ENCODE peak calls at places on chromosomes 12 and 14, in six cellular contexts. O is coronary artery, F is left lung, J is cardiac fibroblast, E is ovary, D is colonic mucosa. C is an unnamed sample.

GRCh38 chr12:89333564-89334252 is 18.6 kb downstream of the DUSP6 start:
- DNase-seq in O (no peak), J (no peak), E (no peak), F (no peak), D (peak), C (no peak)

GRCh38 chr14:64200170-64200569 is 94.0 kb downstream of the ESR2 start:
- DNase-seq in E (peak), J (peak), F (no peak), D (no peak), O (no peak), C (no peak)

GRCh38 chr12:84605988-84606387 is 306.6 kb downstream of the SLC6A15 start:
- DNase-seq in D (no peak), E (no peak), J (no peak), O (no peak), F (no peak), C (no peak)

GRCh38 chr14:96102071-96102856 is 63.1 kb downstream of the C14orf132 start:
- DNase-seq in D (no peak), E (no peak), O (no peak), J (peak), F (no peak), C (no peak)

GRCh38 chr12:20040844-20041243 is 327.5 kb upstream of the PDE3A start:
- DNase-seq in J (peak), D (no peak), E (no peak), F (no peak), O (no peak), C (no peak)

GRCh38 chr12:81573228-81573627 is 185.9 kb downstream of the PPFIA2 start:
- DNase-seq in J (peak), O (no peak), D (no peak), F (no peak), E (no peak), C (no peak)

GRCh38 chr12:110934093-110934852 is 13.9 kb upstream of the MYL2 start:
- DNase-seq in O (peak), F (no peak), J (no peak), E (no peak), D (no peak), C (peak)

GRCh38 chr12:41452838-41453237 is 264.7 kb downstream of the PDZRN4 start:
- DNase-seq in J (no peak), E (no peak), D (no peak), F (no peak), O (no peak), C (no peak)

GRCh38 chr12:50542448-50542847 is 37.7 kb downstream of the DIP2B start:
- DNase-seq in O (no peak), F (no peak), E (no peak), D (no peak), J (no peak), C (peak)

GRCh38 chr12:77133566-77133965 is 68.2 kb upstream of the E2F7 start:
- DNase-seq in F (no peak), O (no peak), E (peak), J (peak), D (peak), C (peak)

GRCh38 chr12:54958048-54958658 is 26.4 kb downstream of the TESPA1 start:
- DNase-seq in O (no peak), J (peak), F (no peak), D (peak), E (no peak), C (peak)

GRCh38 chr14:90756755-90757345 is 59.4 kb downstream of the TTC7B start:
- DNase-seq in D (no peak), O (no peak), E (no peak), J (no peak), F (no peak), C (no peak)

GRCh38 chr12:49055978-49056754 is 4.4 kb downstream of the KMT2D start:
- DNase-seq in O (peak), D (peak), F (no peak), E (no peak), J (peak), C (peak)

GRCh38 chr14:49969961-49970360 is 77.1 kb downstream of the ARF6 start:
- DNase-seq in O (no peak), D (no peak), F (no peak), E (no peak), J (no peak), C (no peak)

GRCh38 chr12:90484130-90484529 is 470.8 kb downstream of the CCER1 start:
- DNase-seq in F (no peak), E (no peak), O (no peak), J (peak), D (no peak), C (no peak)

GRCh38 chr14:104774453-104775072 is 21.0 kb downstream of the AKT1 start:
- DNase-seq in J (no peak), F (peak), D (no peak), O (no peak), E (no peak), C (no peak)

GRCh38 chr12:103268831-103269514 is 226.8 kb downstream of the C12orf42 start:
- DNase-seq in F (no peak), E (no peak), O (no peak), J (no peak), D (no peak), C (no peak)

GRCh38 chr12:129788506-129788905 is 115.3 kb downstream of the TMEM132D start:
- DNase-seq in J (no peak), F (no peak), E (no peak), O (no peak), D (no peak), C (no peak)

GRCh38 chr12:857611-858010 is 91.9 kb downstream of the RAD52 start:
- DNase-seq in E (no peak), J (peak), D (no peak), O (no peak), F (no peak), C (peak)

GRCh38 chr14:23434488-23435219 is 806 bp downstream of the MYH7 start:
- DNase-seq in E (no peak), D (no peak), F (no peak), J (no peak), O (peak), C (no peak)
- TF ChIP-seq CTCF in E (no peak), D (no peak), F (no peak), J (no peak), O (no peak), C (no peak)

DNA sequence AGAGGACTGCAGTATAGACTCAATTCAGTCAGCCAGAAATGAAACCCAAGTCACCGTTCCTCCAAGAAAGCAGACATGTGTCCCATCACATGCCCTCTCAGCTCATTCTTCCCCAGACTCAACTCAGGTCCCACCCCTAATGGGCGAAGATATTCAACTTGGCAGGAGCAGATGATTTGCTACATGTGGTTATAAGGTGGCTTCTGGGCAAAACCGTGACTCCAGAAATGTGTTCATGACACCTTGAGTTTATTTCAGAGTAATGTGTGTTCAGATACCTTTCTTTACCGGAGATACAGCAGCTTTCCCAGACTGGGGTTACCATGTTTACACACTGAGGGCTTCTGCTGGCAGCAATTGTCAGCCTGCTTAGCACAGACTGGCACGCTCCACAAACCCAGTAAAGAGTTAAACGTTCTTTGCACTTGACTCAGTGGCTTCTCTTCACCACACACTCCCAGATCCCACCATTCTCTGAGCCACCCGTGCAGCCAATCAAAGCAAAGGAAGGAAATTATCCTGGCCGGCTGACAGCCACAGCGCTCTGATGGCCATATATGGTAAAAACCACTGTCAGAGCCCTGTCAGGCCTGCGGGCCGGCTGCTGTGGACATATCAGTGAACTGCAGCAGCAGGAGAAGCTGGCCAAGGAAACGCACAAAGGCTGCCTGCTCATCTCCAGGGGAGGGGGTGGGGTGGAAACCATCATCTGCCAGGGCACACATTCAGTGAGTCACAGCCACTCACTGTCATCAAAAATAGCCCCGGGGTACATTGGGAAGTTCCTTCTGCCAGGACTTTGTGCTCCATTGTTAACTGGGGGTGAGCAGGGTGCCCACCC is 39.9 kb downstream of the CORO1C start:
- DNase-seq in E (peak), J (peak), O (peak), D (peak), F (peak), C (peak)
- H3K4me3 ChIP-seq in E (peak), J (no peak), O (peak), D (peak), F (peak), C (peak)

GRCh38 chr14:65331652-65332051 is 80.9 kb upstream of the FUT8 start:
- DNase-seq in O (no peak), D (no peak), F (no peak), J (no peak), E (no peak), C (no peak)

GRCh38 chr14:65330416-65330815 is 82.1 kb upstream of the FUT8 start:
- DNase-seq in F (no peak), E (no peak), J (no peak), O (no peak), D (no peak), C (peak)

GRCh38 chr14:65329911-65330310 is 82.6 kb upstream of the FUT8 start:
- DNase-seq in E (no peak), O (no peak), D (no peak), F (no peak), J (no peak), C (no peak)

GRCh38 chr14:65333926-65334687 is 78.4 kb upstream of the FUT8 start:
- DNase-seq in F (no peak), J (peak), E (peak), O (no peak), D (peak), C (no peak)

GRCh38 chr14:65332141-65332871 is 80.2 kb upstream of the FUT8 start:
- DNase-seq in F (no peak), J (no peak), E (no peak), O (no peak), D (no peak), C (peak)
- TF ChIP-seq CTCF in F (no peak), J (no peak), E (no peak), O (no peak), D (no peak), C (no peak)

GRCh38 chr14:32578181-32578580 is 249.1 kb downstream of the AKAP6 start:
- DNase-seq in J (no peak), E (no peak), O (no peak), D (no peak), F (no peak), C (no peak)

GRCh38 chr14:32574269-32574668 is 245.2 kb downstream of the AKAP6 start:
- DNase-seq in D (no peak), O (no peak), J (no peak), F (no peak), E (no peak), C (no peak)

GRCh38 chr14:32571995-32572866 is 243.1 kb downstream of the AKAP6 start:
- DNase-seq in E (no peak), F (no peak), O (no peak), D (peak), J (no peak), C (no peak)

GRCh38 chr14:32572867-32573149 is 243.7 kb downstream of the AKAP6 start:
- DNase-seq in F (no peak), O (no peak), D (peak), J (no peak), E (no peak), C (no peak)

GRCh38 chr14:32576088-32576795 is 247.1 kb downstream of the AKAP6 start:
- DNase-seq in J (peak), F (no peak), D (peak), O (no peak), E (peak), C (peak)
- H3K4me3 ChIP-seq in J (no peak), F (no peak), D (no peak), O (peak), E (no peak), C (no peak)

GRCh38 chr12:68899251-68899771 is 33.7 kb downstream of the CPM start:
- DNase-seq in J (peak), E (peak), F (no peak), D (peak), O (no peak), C (peak)
- TF ChIP-seq CTCF in J (peak), E (no peak), F (no peak), D (peak), O (no peak), C (peak)

GRCh38 chr14:77124345-77125274 is 17.0 kb downstream of the ZDHHC22 start:
- DNase-seq in D (peak), O (peak), J (peak), E (peak), F (peak), C (peak)
- H3K4me3 ChIP-seq in D (peak), O (peak), J (peak), E (peak), F (peak), C (peak)

GRCh38 chr12:124379938-124380754 is 85.3 kb downstream of the RFLNA start:
- DNase-seq in J (peak), F (peak), O (peak), D (no peak), E (peak), C (peak)
- TF ChIP-seq CTCF in J (peak), F (peak), O (peak), D (peak), E (peak), C (no peak)

DNA sequence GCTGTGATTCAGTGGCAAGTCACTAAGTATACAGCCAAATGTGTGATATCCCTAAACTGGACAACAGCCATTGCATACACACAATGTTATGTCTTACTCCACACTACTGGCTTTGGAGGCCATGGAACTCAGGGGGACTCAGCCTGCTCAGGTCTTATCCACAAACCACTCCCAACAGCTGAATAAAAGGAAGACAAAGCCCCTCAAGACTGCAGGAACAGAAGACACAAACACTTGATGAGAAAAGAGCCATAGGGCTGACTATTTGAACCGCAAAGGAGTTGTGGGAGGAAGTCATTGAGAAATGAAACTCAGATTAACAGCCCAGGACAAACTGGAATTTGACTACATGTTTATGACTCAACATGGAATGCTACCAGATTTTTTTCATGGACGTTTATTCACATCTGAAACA is 40.9 kb downstream of the PTGER2 start:
- DNase-seq in O (no peak), F (no peak), D (no peak), E (no peak), J (peak), C (peak)
- H3K4me3 ChIP-seq in O (no peak), F (no peak), D (no peak), E (no peak), J (no peak), C (no peak)

C was measured in epithelial cell of esophagus.